ENCODE peak calls at places on chromosomes 5 and 9, in six cellular contexts. D is GM23248, C is SK-N-SH, J is HCT116, A is PC-3, W is MM.1S. X is an unnamed sample.
A peak's percentile ranks its signal among the peaks of the same experiment; 100 is the strongest.

GRCh38 chr9:22241611-22242010 is 205.0 kb upstream of the DMRTA1 start:
- DNase-seq in D (no peak), C (no peak), A (no peak), J (no peak), W (no peak), X (peak; percentile 41)

GRCh38 chr5:36739751-36740221 is 133.4 kb downstream of the SLC1A3 start:
- DNase-seq in J (peak; percentile 73), W (peak; percentile 82), A (peak; percentile 89), D (peak; percentile 70), C (peak; percentile 57), X (peak; percentile 90)

GRCh38 chr9:31799953-31800609 is 584.4 kb upstream of the ACO1 start:
- DNase-seq in J (peak; percentile 19), C (no peak), A (peak; percentile 41), W (peak; percentile 41), D (peak; percentile 10), X (no peak)

GRCh38 chr9:94945191-94946144 is 219.0 kb downstream of the AOPEP start:
- DNase-seq in D (peak; percentile 97), J (no peak), C (no peak), A (peak; percentile 58), W (no peak), X (no peak)

GRCh38 chr5:146890733-146891440 is 12.3 kb upstream of the PPP2R2B start:
- DNase-seq in C (no peak), D (peak; percentile 19), W (no peak), J (no peak), A (no peak), X (no peak)

GRCh38 chr5:93322970-93323369 is 258.0 kb downstream of the NR2F1-AS1 start:
- DNase-seq in A (no peak), J (no peak), D (no peak), C (no peak), W (no peak), X (no peak)

GRCh38 chr5:122311888-122312669 is at the start of gene SNCAIP:
- DNase-seq in J (no peak), W (peak; percentile 65), A (peak; percentile 5), D (peak; percentile 79), C (peak; percentile 81), X (no peak)

GRCh38 chr5:17343675-17344074 is 126.2 kb downstream of the BASP1 start:
- DNase-seq in J (peak; percentile 2), W (peak; percentile 77), D (peak; percentile 79), A (peak; percentile 89), C (no peak), X (no peak)

GRCh38 chr5:10401499-10401898 is 40.2 kb upstream of the ROPN1L start:
- DNase-seq in J (no peak), A (no peak), C (no peak), D (no peak), W (peak; percentile 39), X (no peak)

GRCh38 chr9:108530141-108530540 is 325.6 kb downstream of the ACTL7B start:
- DNase-seq in C (no peak), D (no peak), W (no peak), J (no peak), A (no peak), X (no peak)

GRCh38 chr5:57495688-57496087 is 13.1 kb upstream of the ACTBL2 start:
- DNase-seq in C (no peak), W (no peak), J (no peak), A (no peak), D (no peak), X (no peak)

GRCh38 chr5:91074615-91075014 is 308.5 kb downstream of the ARRDC3 start:
- DNase-seq in J (no peak), C (no peak), W (no peak), D (peak; percentile 91), A (peak; percentile 21), X (no peak)

GRCh38 chr9:137449931-137450537 is 8.9 kb upstream of the ENTPD8 start:
- DNase-seq in D (no peak), J (no peak), A (no peak), C (no peak), W (no peak), X (no peak)

GRCh38 chr9:78300209-78300608 is 3.3 kb downstream of the PSAT1 start:
- DNase-seq in W (no peak), C (no peak), D (no peak), A (no peak), J (no peak), X (no peak)

GRCh38 chr5:15573594-15573993 is 73.6 kb downstream of the FBXL7 start:
- DNase-seq in C (no peak), A (no peak), J (no peak), W (no peak), D (no peak), X (no peak)

GRCh38 chr9:133147412-133148271 is 16.1 kb downstream of the GBGT1 start:
- DNase-seq in C (peak; percentile 79), J (peak; percentile 57), A (peak; percentile 74), D (peak; percentile 64), W (peak; percentile 73), X (peak; percentile 90)

GRCh38 chr5:115979203-115979602 is 16.9 kb downstream of the LVRN start:
- DNase-seq in C (no peak), D (no peak), J (no peak), W (no peak), A (no peak), X (no peak)

GRCh38 chr9:125099816-125100215 is 43.5 kb downstream of the SCAI start:
- DNase-seq in C (no peak), A (no peak), W (no peak), J (no peak), D (no peak), X (no peak)

GRCh38 chr5:56585466-56585865 is 229.9 kb upstream of the MAP3K1 start:
- DNase-seq in D (peak; percentile 63), W (no peak), C (no peak), A (peak; percentile 26), J (no peak), X (no peak)

GRCh38 chr5:138978085-138978484 is 103.0 kb upstream of the LRRTM2 start:
- DNase-seq in W (no peak), A (no peak), J (no peak), D (peak; percentile 36), C (no peak), X (no peak)

GRCh38 chr5:149635394-149635793 is 54.1 kb downstream of the ARHGEF37 start:
- DNase-seq in J (no peak), W (no peak), A (no peak), C (no peak), D (peak; percentile 71), X (no peak)

GRCh38 chr5:38808666-38809343 is 37.0 kb upstream of the OSMR start:
- DNase-seq in D (peak; percentile 16), A (no peak), W (no peak), J (no peak), C (no peak), X (no peak)

GRCh38 chr5:14781106-14781505 is 90.5 kb downstream of the ANKH start:
- DNase-seq in A (no peak), W (no peak), J (no peak), C (no peak), D (peak; percentile 7), X (no peak)

GRCh38 chr5:95861221-95861857 is 38.8 kb upstream of the GLRX start:
- DNase-seq in A (peak; percentile 94), W (no peak), C (no peak), D (peak; percentile 97), J (peak; percentile 24), X (no peak)

GRCh38 chr5:160260881-160261815 is 31.8 kb downstream of the FABP6 start:
- DNase-seq in C (no peak), D (no peak), A (peak; percentile 27), J (no peak), W (no peak), X (no peak)

GRCh38 chr5:160260006-160260775 is 30.9 kb downstream of the FABP6 start:
- DNase-seq in W (no peak), C (no peak), J (no peak), D (no peak), A (no peak), X (no peak)

GRCh38 chr5:160262665-160263064 is 33.4 kb downstream of the FABP6 start:
- DNase-seq in A (no peak), C (peak; percentile 51), W (no peak), J (no peak), D (peak; percentile 13), X (no peak)

GRCh38 chr5:160263326-160263850 is 34.1 kb downstream of the FABP6 start:
- DNase-seq in C (peak; percentile 47), W (no peak), J (no peak), D (no peak), A (no peak), X (no peak)

DNA sequence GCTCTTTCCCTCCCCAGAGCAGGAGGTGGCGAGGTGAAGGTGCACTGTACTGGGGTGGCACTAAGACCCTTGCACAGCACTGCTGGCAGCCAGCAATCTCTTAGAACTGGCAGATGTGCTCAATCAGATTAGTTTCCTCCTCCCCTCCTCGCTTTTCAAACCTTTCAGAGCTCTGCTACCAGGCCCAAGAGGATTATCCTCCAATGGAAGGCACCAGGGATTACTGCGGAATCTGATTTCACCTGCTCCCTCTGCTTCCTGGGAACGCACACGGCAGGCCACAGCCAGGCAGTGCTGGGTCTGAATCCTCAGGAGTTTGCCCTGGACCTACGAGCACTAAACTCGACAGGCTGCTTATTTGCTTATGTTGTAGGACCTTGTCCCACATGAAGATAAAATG is 32.8 kb downstream of the FABP6 start:
- DNase-seq in J (no peak), C (peak; percentile 75), D (no peak), W (no peak), A (no peak), X (no peak)
- H3K9me2 ChIP-seq in J (no peaks in the 10 kb centered on the region), C (no peaks in the 10 kb centered on the region), D (no peaks in the 10 kb centered on the region), W (no peaks in the 10 kb centered on the region), A (no peaks in the 10 kb centered on the region), X (no peaks in the 10 kb centered on the region)

DNA sequence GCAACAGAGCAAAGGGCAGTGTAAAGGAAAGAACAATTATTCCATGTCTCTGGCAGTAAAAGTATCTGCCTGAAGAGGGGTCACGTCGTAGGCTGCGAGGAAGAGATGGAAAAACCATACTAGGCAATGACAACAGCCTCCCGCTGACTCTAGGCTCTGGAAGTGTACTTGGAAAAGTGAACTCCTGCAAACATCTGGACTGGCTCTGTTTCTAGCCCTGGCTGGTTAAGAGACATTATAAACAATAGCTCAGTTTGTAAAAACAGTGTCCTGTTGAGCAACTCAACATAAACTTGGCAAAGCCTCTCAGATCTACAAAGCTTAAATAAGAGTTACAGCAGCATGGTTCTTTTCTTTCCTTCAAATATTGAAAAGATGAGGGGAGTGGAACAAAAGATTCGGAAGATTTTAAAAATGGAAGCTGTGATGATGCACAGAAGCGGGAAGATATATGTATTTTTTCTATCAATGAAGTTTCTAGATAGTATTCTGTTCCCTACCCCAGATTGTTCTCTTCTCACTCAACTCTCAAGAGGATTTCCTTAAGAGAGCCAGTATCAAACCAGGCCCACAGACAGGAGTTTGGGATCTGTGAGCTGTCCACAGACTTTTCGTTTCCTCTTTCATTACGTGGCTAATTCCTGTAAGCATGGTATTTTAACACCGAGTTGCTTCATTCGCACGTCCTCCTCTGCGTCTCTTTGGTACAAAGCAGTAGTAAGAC is 79.4 kb downstream of the SPTLC1 start:
- DNase-seq in A (no peak), W (no peak), D (peak; percentile 44), C (no peak), J (no peak), X (no peak)
- H3K9ac ChIP-seq in A (no peak overlapping the region), W (no peak overlapping the region), D (no peak overlapping the region), C (no peak overlapping the region), J (no peak overlapping the region), X (no peak overlapping the region)

GRCh38 chr5:114935490-114935889 is 234.2 kb downstream of the TRIM36 start:
- DNase-seq in D (no peak), A (no peak), J (no peak), C (no peak), W (no peak), X (no peak)

GRCh38 chr5:114940709-114941108 is 229.0 kb downstream of the TRIM36 start:
- DNase-seq in W (no peak), C (no peak), A (no peak), D (no peak), J (no peak), X (no peak)
- H3K9me3 ChIP-seq in W (no peaks in the 10 kb centered on the region), C (peaks cover 5% of the 10 kb centered on the region), A (no peaks in the 10 kb centered on the region), D (no peaks in the 10 kb centered on the region), J (no peaks in the 10 kb centered on the region), X (peaks cover 18% of the 10 kb centered on the region)

GRCh38 chr9:82894961-82895902 is 167.7 kb downstream of the RASEF start:
- DNase-seq in J (no peak), W (no peak), D (no peak), C (peak; percentile 41), A (no peak), X (no peak)
- H3K9me2 ChIP-seq in J (no peaks in the 10 kb centered on the region), W (no peaks in the 10 kb centered on the region), D (no peaks in the 10 kb centered on the region), C (no peaks in the 10 kb centered on the region), A (no peaks in the 10 kb centered on the region), X (no peaks in the 10 kb centered on the region)

X was measured in Karpas-422.